ENCODE peak calls at places on chromosomes 6 and 20, in eight cellular contexts. F is left lung, L is ovary, H is cardiac muscle cell, W is neural progenitor cell, D is cardiac fibroblast, E is SK-N-SH, K is upper lobe of right lung. A is an unnamed sample.

GRCh38 chr6:165804331-165805066 is 141.5 kb upstream of the PDE10A start:
- DNase-seq in F (no peak), L (no peak), H (peak; percentile 44), W (peak; percentile 39), D (peak; percentile 76), E (no peak), K (no peak), A (no peak)

GRCh38 chr6:108738684-108739406 is 109.4 kb upstream of the ARMC2 start:
- DNase-seq in F (no peak), L (no peak), H (no peak), W (no peak), D (no peak), E (no peak), K (no peak), A (no peak)

GRCh38 chr20:61788343-61788742 is 277.3 kb downstream of the TAF4 start:
- DNase-seq in F (no peak), L (no peak), H (no peak), W (no peak), D (no peak), E (no peak), K (no peak), A (no peak)

GRCh38 chr20:38804682-38805501 is 605 bp upstream of the PPP1R16B start:
- DNase-seq in F (no peak), L (no peak), H (peak; percentile 40), W (peak; percentile 91), D (peak; percentile 21), E (no peak), K (no peak), A (peak; percentile 73)

GRCh38 chr20:23625236-23625964 is 12.4 kb downstream of the CST3 start:
- DNase-seq in F (no peak), L (no peak), H (peak; percentile 47), W (peak; percentile 26), D (no peak), E (no peak), K (no peak), A (no peak)

GRCh38 chr6:9978480-9978879 is 436.4 kb downstream of the TFAP2A start:
- DNase-seq in F (no peak), L (no peak), H (no peak), W (no peak), D (no peak), E (no peak), K (no peak), A (no peak)

GRCh38 chr6:131923356-131923755 is 27.8 kb downstream of the CCN2 start:
- DNase-seq in F (no peak), L (peak; percentile 69), H (peak; percentile 79), W (peak; percentile 85), D (peak; percentile 85), E (peak; percentile 37), K (no peak), A (no peak)

GRCh38 chr20:14337400-14338171 is at the start of gene FLRT3:
- DNase-seq in F (peak; percentile 82), L (peak; percentile 83), H (peak; percentile 93), W (peak; percentile 92), D (peak; percentile 86), E (peak; percentile 63), K (peak; percentile 72), A (no peak)

GRCh38 chr6:5249451-5250122 is 11.2 kb downstream of the LYRM4 start:
- DNase-seq in F (no peak), L (no peak), H (no peak), W (no peak), D (no peak), E (no peak), K (no peak), A (no peak)

GRCh38 chr20:58568441-58568931 is 53.3 kb upstream of the APCDD1L start:
- DNase-seq in F (no peak), L (no peak), H (no peak), W (no peak), D (no peak), E (no peak), K (no peak), A (no peak)

GRCh38 chr20:45758096-45758495 is 33.6 kb downstream of the WFDC3 start:
- DNase-seq in F (no peak), L (no peak), H (no peak), W (no peak), D (no peak), E (no peak), K (no peak), A (no peak)

GRCh38 chr20:52078289-52078688 is 113.3 kb downstream of the ZFP64 start:
- DNase-seq in F (no peak), L (no peak), H (no peak), W (no peak), D (no peak), E (no peak), K (no peak), A (no peak)

GRCh38 chr6:2911171-2911570 is 8.1 kb upstream of the SERPINB9 start:
- DNase-seq in F (no peak), L (no peak), H (no peak), W (no peak), D (no peak), E (no peak), K (no peak), A (no peak)

GRCh38 chr20:24950836-24951525 is 1.9 kb downstream of the CST7 start:
- DNase-seq in F (no peak), L (no peak), H (no peak), W (no peak), D (no peak), E (no peak), K (peak; percentile 46), A (no peak)

DNA sequence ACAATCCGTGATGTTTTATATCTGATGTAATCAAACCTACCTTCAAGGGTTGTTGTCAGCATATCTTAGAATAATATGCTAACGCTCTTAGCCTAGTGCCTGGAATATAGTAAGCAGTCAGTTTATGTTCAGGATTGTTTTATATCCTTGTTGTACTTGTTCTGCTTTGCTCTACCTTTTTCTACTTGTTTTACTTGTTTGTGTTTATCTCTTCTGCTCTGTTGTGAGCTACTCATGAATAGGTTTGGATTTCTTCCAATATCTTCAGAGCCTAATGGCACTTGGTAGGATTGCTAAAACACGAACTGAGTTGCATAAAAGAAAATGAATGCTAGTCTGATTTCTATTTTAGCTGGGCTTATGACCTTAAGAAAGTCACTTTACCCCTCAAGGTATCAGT is 40.1 kb downstream of the DNAH8 start:
- DNase-seq in F (no peak), L (no peak), H (no peak), W (no peak), D (peak; percentile 6), E (no peak), K (no peak), A (no peak)
- H3K4me3 ChIP-seq in F (no peak overlapping the region), L (no peak overlapping the region), H (no peak overlapping the region), W (no peak overlapping the region), D (no peak overlapping the region), E (no peak overlapping the region), K (no peak overlapping the region), A (no peak overlapping the region)

GRCh38 chr6:167093406-167093921 is 29.4 kb upstream of the CCR6 start:
- DNase-seq in F (no peak), L (no peak), H (no peak), W (no peak), D (no peak), E (no peak), K (no peak), A (no peak)
- H3K4me3 ChIP-seq in F (no peak overlapping the region), L (no peak overlapping the region), H (no peak overlapping the region), W (no peak overlapping the region), D (no peak overlapping the region), E (no peak overlapping the region), K (no peak overlapping the region), A (peak overlapping the region; percentile 26)

DNA sequence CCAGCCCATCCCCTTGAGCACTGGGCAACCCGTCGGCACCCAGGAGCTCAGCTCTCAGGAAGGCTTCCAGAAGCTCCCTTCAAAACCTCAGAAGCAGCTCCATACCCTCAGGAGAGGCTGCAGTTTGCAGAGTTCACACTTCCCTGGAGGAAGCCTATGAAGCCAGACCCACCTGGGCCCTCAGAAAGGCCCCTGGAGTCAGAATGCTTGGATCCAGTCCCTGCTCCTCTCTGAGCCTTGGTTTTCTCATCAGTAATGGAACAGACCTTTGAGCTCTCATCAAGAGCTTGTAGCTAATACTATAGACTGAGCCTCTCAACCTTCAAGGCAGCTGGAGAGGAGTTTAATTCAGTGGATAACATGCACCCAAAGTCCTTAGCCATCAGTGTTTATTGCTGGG is 120.3 kb downstream of the SNX5 start:
- DNase-seq in F (no peak), L (no peak), H (no peak), W (no peak), D (no peak), E (no peak), K (no peak), A (no peak)
- H3K4me3 ChIP-seq in F (no peak overlapping the region), L (no peak overlapping the region), H (no peak overlapping the region), W (no peak overlapping the region), D (no peak overlapping the region), E (no peak overlapping the region), K (no peak overlapping the region), A (no peak overlapping the region)

GRCh38 chr6:125201961-125202729 is 48.6 kb downstream of the TPD52L1 start:
- DNase-seq in F (peak; percentile 77), L (peak; percentile 57), H (peak; percentile 97), W (no peak), D (peak; percentile 97), E (no peak), K (peak; percentile 81), A (no peak)
- H3K4me3 ChIP-seq in F (no peak overlapping the region), L (no peak overlapping the region), H (no peak overlapping the region), W (no peak overlapping the region), D (no peak overlapping the region), E (peak overlapping the region; percentile 18), K (no peak overlapping the region), A (no peak overlapping the region)

A was measured in effector memory CD4-positive, alpha-beta T cell.